ENCODE peak calls at places on chromosomes 6 and 20, in four cellular contexts. X is omental fat pad, S is fibroblast of the aortic adventitia, C is natural killer cell. J is an unnamed sample.

GRCh38 chr6:139364302-139364981 is 10.0 kb downstream of the CITED2 start:
- DNase-seq in X (no peak), S (peak), C (no peak), J (no peak)

GRCh38 chr6:56400273-56400672 is 152.9 kb upstream of the COL21A1 start:
- DNase-seq in X (no peak), S (no peak), C (no peak), J (no peak)

GRCh38 chr6:15399651-15400470 is 154.0 kb downstream of the JARID2 start:
- DNase-seq in X (peak), S (peak), C (no peak), J (peak)

GRCh38 chr20:38084425-38084951 is 50.9 kb downstream of the RPRD1B start:
- DNase-seq in X (no peak), S (peak), C (no peak), J (no peak)

GRCh38 chr6:55621244-55621643 is 42.3 kb upstream of the HMGCLL1 start:
- DNase-seq in X (no peak), S (no peak), C (no peak), J (no peak)

GRCh38 chr6:108165714-108166663 is at the start of gene NR2E1:
- DNase-seq in X (no peak), S (peak), C (no peak), J (peak)

GRCh38 chr6:143394351-143394750 is 56.1 kb downstream of the ADAT2 start:
- DNase-seq in X (no peak), S (peak), C (no peak), J (no peak)

GRCh38 chr20:4764805-4765204 is 43.1 kb downstream of the PRND start:
- DNase-seq in X (no peak), S (no peak), C (no peak), J (no peak)

GRCh38 chr20:31707994-31708744 is 14.5 kb downstream of the BCL2L1 start:
- DNase-seq in X (no peak), S (no peak), C (no peak), J (no peak)

GRCh38 chr6:169990095-169991030 is 238.9 kb downstream of the ERMARD start:
- DNase-seq in X (no peak), S (no peak), C (peak), J (no peak)
- TF ChIP-seq CTCF in X (no peak), S (no peak), C (no peak), J (no peak)

DNA sequence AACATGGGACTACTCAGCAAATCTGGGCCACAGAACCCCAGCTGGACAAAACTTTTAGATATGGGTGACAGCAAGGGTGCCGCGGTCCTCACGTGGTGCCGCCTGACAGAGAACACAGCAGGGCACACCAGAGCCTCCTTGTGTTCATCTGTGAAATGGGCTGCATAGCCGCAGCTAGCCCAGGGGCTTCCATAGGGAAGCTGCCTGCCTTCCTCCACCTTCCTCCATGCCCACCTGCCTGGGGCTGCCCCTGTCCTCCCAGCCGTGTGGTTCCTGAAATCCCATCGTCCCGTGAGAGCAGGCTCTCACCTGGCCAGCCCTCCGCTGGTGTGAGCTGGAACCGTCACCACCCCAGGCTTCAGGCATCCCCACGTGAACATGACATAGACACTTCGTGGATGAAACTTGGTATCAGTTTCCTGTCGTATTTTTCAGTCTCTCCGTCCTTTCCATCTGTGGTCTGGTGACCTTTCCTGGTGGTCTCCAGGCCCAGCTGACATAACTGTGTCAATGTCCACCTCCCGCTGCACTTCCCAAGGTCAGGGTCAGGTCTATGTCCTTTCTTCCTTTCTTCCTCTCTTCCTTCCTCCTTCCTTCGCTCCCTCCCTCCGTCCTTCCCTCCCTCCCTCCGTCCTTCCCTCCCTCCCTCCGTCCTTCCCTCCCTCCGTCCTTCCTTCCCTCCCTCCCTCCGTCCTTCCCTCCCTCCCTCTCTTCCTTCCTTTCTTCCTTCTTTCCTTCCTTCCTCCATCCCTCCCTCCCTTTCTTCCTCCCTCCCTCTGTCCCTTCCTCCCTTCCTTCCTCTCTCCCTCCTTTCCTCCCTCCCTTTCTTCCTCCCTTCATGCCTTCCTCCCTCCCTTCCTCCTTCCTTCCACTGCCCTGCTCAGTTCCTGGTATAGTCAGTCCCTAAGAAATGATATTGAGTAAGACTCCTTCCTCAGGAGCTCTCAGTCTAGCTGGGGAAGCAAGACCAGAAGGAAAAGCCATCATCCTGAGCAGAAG is 78.8 kb downstream of the GRM4 start:
- DNase-seq in X (no peak), S (no peak), C (no peak), J (no peak)
- TF ChIP-seq CTCF in X (no peak), S (no peak), C (no peak), J (no peak)

GRCh38 chr20:16243470-16243869 is 329.8 kb downstream of the KIF16B start:
- DNase-seq in X (no peak), S (no peak), C (no peak), J (no peak)
- TF ChIP-seq CTCF in X (no peak), S (no peak), C (no peak), J (no peak)

GRCh38 chr6:79694623-79695311 is 63.6 kb downstream of the SH3BGRL2 start:
- DNase-seq in X (no peak), S (peak), C (no peak), J (no peak)
- TF ChIP-seq CTCF in X (no peak), S (peak), C (no peak), J (no peak)